ENCODE peak calls at places on chromosomes 7 and 10, in four cellular contexts. J, X, K and H are unnamed samples.

GRCh38 chr7:116573541-116573940 is 48.7 kb downstream of the CAV1 start:
- DNase-seq in X (no peak), J (no peak), K (no peak), H (no peak)

GRCh38 chr10:22683995-22684305 is 30.4 kb downstream of the PIP4K2A start:
- DNase-seq in K (no peak), X (no peak), J (no peak), H (no peak)

GRCh38 chr10:63491558-63492316 is 26.0 kb upstream of the JMJD1C start:
- DNase-seq in J (no peak), X (peak), K (peak), H (no peak)

GRCh38 chr10:73439055-73439454 is 5.7 kb upstream of the MSS51 start:
- DNase-seq in K (no peak), X (no peak), J (no peak), H (no peak)

GRCh38 chr10:14405076-14406065 is 74.6 kb upstream of the FRMD4A start:
- DNase-seq in K (peak), J (no peak), X (no peak), H (no peak)

GRCh38 chr10:52525761-52526160 is 211.7 kb downstream of the DKK1 start:
- DNase-seq in K (peak), X (no peak), J (no peak), H (no peak)

GRCh38 chr7:140316165-140316661 is 82.1 kb downstream of the SLC37A3 start:
- DNase-seq in K (peak), X (peak), J (no peak), H (no peak)

GRCh38 chr7:147015999-147016398 is 899.4 kb downstream of the CNTNAP2 start:
- DNase-seq in K (no peak), X (no peak), J (no peak), H (no peak)

GRCh38 chr10:111077715-111078504 is 1.1 kb downstream of the ADRA2A start:
- DNase-seq in K (no peak), J (no peak), X (peak), H (no peak)

GRCh38 chr7:99191869-99192596 is 15.9 kb downstream of the KPNA7 start:
- DNase-seq in X (no peak), J (no peak), K (no peak), H (no peak)

GRCh38 chr7:51316666-51317581 is at the start of gene COBL:
- DNase-seq in J (no peak), K (no peak), X (peak), H (no peak)

GRCh38 chr7:43112941-43113621 is 634 bp downstream of the HECW1 start:
- DNase-seq in K (no peak), X (peak), J (no peak), H (no peak)

GRCh38 chr7:1839701-1840100 is 169.6 kb downstream of the ELFN1 start:
- DNase-seq in K (no peak), X (no peak), J (no peak), H (no peak)

GRCh38 chr10:306007-306406 is 170.8 kb downstream of the ZMYND11 start:
- DNase-seq in J (no peak), X (no peak), K (no peak), H (no peak)